ENCODE peak calls at places on chromosome 6, in eight cellular contexts. T is astrocyte of the cerebellum, C is HFF-Myc, H is astrocyte, U is A673, N is activated B cell treated with CpG ODN at 0.5 μM for 24 hours, E is MM.1S, I is progenitor cell of endocrine pancreas. Y is an unnamed sample.

GRCh38 chr6:126535585-126535984 is 195.7 kb downstream of the CENPW start:
- DNase-seq in U (peak; percentile 7), E (no peak), I (no peak), C (no peak), T (peak; percentile 82), N (no peak), H (peak; percentile 56), Y (no peak)

GRCh38 chr6:43076093-43076927 is at the start of gene PTK7:
- DNase-seq in H (no peak), E (no peak), U (peak; percentile 90), T (no peak), N (no peak), I (peak; percentile 80), C (no peak), Y (peak; percentile 56)

GRCh38 chr6:80165819-80166218 is 59.3 kb downstream of the BCKDHB start:
- DNase-seq in E (no peak), H (no peak), U (no peak), T (no peak), I (no peak), C (no peak), N (no peak), Y (no peak)

GRCh38 chr6:168834814-168835213 is 393.8 kb downstream of the SMOC2 start:
- DNase-seq in H (no peak), I (no peak), C (no peak), U (no peak), E (no peak), T (no peak), N (no peak), Y (no peak)

GRCh38 chr6:76803038-76803580 is 660.2 kb downstream of the HTR1B start:
- DNase-seq in N (no peak), H (no peak), U (no peak), C (no peak), E (no peak), I (no peak), T (no peak), Y (no peak)

GRCh38 chr6:145206247-145206907 is 528.9 kb downstream of the EPM2A start:
- DNase-seq in H (peak; percentile 60), N (no peak), E (no peak), T (no peak), I (no peak), U (no peak), C (peak; percentile 44), Y (peak; percentile 76)

GRCh38 chr6:123604067-123604466 is 32.7 kb downstream of the TRDN start:
- DNase-seq in H (no peak), E (no peak), I (no peak), T (no peak), N (no peak), C (no peak), U (no peak), Y (no peak)

GRCh38 chr6:30931959-30932645 is at the start of gene SFTA2:
- DNase-seq in H (no peak), I (no peak), N (no peak), U (no peak), T (no peak), E (no peak), C (no peak), Y (no peak)

GRCh38 chr6:146358341-146359046 is 185.1 kb upstream of the RAB32 start:
- DNase-seq in C (no peak), T (no peak), I (no peak), H (peak; percentile 71), N (no peak), E (no peak), U (peak; percentile 64), Y (peak; percentile 68)

GRCh38 chr6:41974281-41974825 is 32.7 kb upstream of the CCND3 start:
- DNase-seq in I (no peak), H (no peak), T (no peak), E (no peak), U (no peak), N (no peak), C (no peak), Y (no peak)

GRCh38 chr6:48325701-48326100 is 214.7 kb upstream of the PTCHD4 start:
- DNase-seq in H (no peak), U (no peak), I (no peak), E (no peak), T (no peak), C (no peak), N (no peak), Y (no peak)

GRCh38 chr6:142302427-142303190 is 802 bp downstream of the ADGRG6 start:
- DNase-seq in T (no peak), N (no peak), E (no peak), I (peak; percentile 16), U (no peak), H (no peak), C (no peak), Y (no peak)

GRCh38 chr6:156060013-156060412 is 604.4 kb upstream of the NOX3 start:
- DNase-seq in H (no peak), T (no peak), E (no peak), N (no peak), I (no peak), U (no peak), C (no peak), Y (no peak)

GRCh38 chr6:17965397-17965796 is 22.0 kb downstream of the KIF13A start:
- DNase-seq in I (no peak), N (no peak), T (no peak), U (no peak), H (peak; percentile 77), E (no peak), C (no peak), Y (peak; percentile 74)

GRCh38 chr6:170178266-170178560 is 112.7 kb downstream of the DLL1 start:
- DNase-seq in C (no peak), U (no peak), H (no peak), E (no peak), N (no peak), T (no peak), I (no peak), Y (no peak)

GRCh38 chr6:170180671-170181337 is 110.1 kb downstream of the DLL1 start:
- DNase-seq in E (no peak), N (no peak), T (no peak), I (no peak), C (no peak), U (no peak), H (no peak), Y (no peak)

GRCh38 chr6:170178561-170179477 is 112.1 kb downstream of the DLL1 start:
- DNase-seq in U (peak; percentile 67), N (no peak), C (peak; percentile 20), H (peak; percentile 63), T (no peak), E (no peak), I (no peak), Y (peak; percentile 89)

GRCh38 chr6:170181338-170181690 is 109.6 kb downstream of the DLL1 start:
- DNase-seq in U (no peak), N (no peak), C (no peak), T (no peak), H (no peak), E (no peak), I (no peak), Y (no peak)

GRCh38 chr6:170179925-170180324 is 111.0 kb downstream of the DLL1 start:
- DNase-seq in H (no peak), C (no peak), U (no peak), T (no peak), E (no peak), N (no peak), I (no peak), Y (no peak)
- TF ChIP-seq CTCF in H (no peak), C (no peak), U (no peak), T (no peak), E (no peak), N (no peak), I (no peak), Y (no peak)

GRCh38 chr6:144063744-144064401 is 31.5 kb downstream of the SF3B5 start:
- DNase-seq in T (no peak), N (peak; percentile 91), C (no peak), U (peak; percentile 64), E (peak; percentile 77), I (peak; percentile 77), H (no peak), Y (peak; percentile 4)
- TF ChIP-seq CTCF in T (peak; percentile 21), N (no peak), C (peak; percentile 5), U (peak; percentile 36), E (no peak), I (peak; percentile 43), H (no peak), Y (no peak)

GRCh38 chr6:13229205-13230085 is 98.9 kb downstream of the TBC1D7 start:
- DNase-seq in H (no peak), N (peak; percentile 28), C (no peak), I (no peak), E (peak; percentile 87), T (no peak), U (peak; percentile 82), Y (peak; percentile 12)
- TF ChIP-seq CTCF in H (no peak), N (no peak), C (peak; percentile 13), I (no peak), E (peak; percentile 81), T (no peak), U (peak; percentile 68), Y (peak; percentile 15)

DNA sequence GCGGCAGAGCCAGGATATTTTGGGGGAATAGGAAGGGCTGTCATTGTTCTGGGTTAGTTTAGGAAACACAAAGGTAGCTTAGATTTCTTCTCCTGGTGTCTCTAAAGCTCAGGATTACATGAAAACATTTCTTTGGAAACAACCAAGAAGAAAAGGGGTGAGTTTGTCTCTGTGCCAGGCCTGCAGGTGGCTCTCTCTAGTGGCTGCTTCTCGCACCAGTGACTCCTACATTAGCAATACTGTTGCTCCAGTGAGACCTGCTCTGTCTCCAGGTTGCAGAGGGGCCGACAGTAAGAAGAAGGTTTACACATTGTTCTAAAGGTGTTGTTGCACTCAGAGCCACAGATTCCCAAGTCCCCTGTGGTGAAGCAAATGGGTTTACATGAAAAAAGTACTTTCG is 104.6 kb upstream of the GLP1R start:
- DNase-seq in U (no peak), C (no peak), T (no peak), I (no peak), H (no peak), N (no peak), E (no peak), Y (no peak)
- TF ChIP-seq CTCF in U (peak; percentile 34), C (no peak), T (peak; percentile 5), I (no peak), H (no peak), N (no peak), E (no peak), Y (no peak)

GRCh38 chr6:137868721-137869631 is 1.9 kb downstream of the TNFAIP3 start:
- DNase-seq in H (no peak), E (no peak), T (no peak), I (no peak), N (no peak), C (no peak), U (no peak), Y (no peak)
- TF ChIP-seq CTCF in H (no peak), E (peak; percentile 59), T (no peak), I (no peak), N (no peak), C (no peak), U (no peak), Y (no peak)